ENCODE peak calls at places on chromosomes 4 and X, in nine cellular contexts. One of them, this sample, is unnamed.

GRCh38 chrX:110514498-110514897 is 155.8 kb downstream of the RTL9 start:
- DNase-seq in CD4-positive, alpha-beta T cell: no peak
- DNase-seq in mammary epithelial cell: no peak
- DNase-seq in K562: no peak
- DNase-seq in epithelial cell of proximal tubule: no peak
- DNase-seq in NCI-H1436: no peak
- DNase-seq in activated CD4-positive, CD25-positive, alpha-beta regulatory T cell treated with anti-CD3 and anti-CD28 coated beads, Interleukin-2, amount 50 U/mL, for 16 hours: no peak
- DNase-seq in keratinocyte: no peak
- DNase-seq in fibroblast of the conjunctiva: no peak
- DNase-seq in this sample: no peak

GRCh38 chr4:157977086-157977485 is 195.7 kb downstream of the GASK1B start:
- DNase-seq in CD4-positive, alpha-beta T cell: no peak
- DNase-seq in keratinocyte: no peak
- DNase-seq in activated CD4-positive, CD25-positive, alpha-beta regulatory T cell treated with anti-CD3 and anti-CD28 coated beads, Interleukin-2, amount 50 U/mL, for 16 hours: no peak
- DNase-seq in NCI-H1436: no peak
- DNase-seq in epithelial cell of proximal tubule: no peak
- DNase-seq in fibroblast of the conjunctiva: no peak
- DNase-seq in mammary epithelial cell: no peak
- DNase-seq in K562: no peak
- DNase-seq in this sample: no peak

GRCh38 chr4:72887152-72887551 is 182.4 kb downstream of the COX18 start:
- DNase-seq in K562: no peak
- DNase-seq in fibroblast of the conjunctiva: no peak
- DNase-seq in NCI-H1436: no peak
- DNase-seq in mammary epithelial cell: no peak
- DNase-seq in keratinocyte: no peak
- DNase-seq in activated CD4-positive, CD25-positive, alpha-beta regulatory T cell treated with anti-CD3 and anti-CD28 coated beads, Interleukin-2, amount 50 U/mL, for 16 hours: no peak
- DNase-seq in CD4-positive, alpha-beta T cell: no peak
- DNase-seq in epithelial cell of proximal tubule: no peak
- DNase-seq in this sample: no peak

GRCh38 chrX:17459008-17459407 is 84.0 kb downstream of the NHS start:
- DNase-seq in K562: no peak
- DNase-seq in CD4-positive, alpha-beta T cell: no peak
- DNase-seq in epithelial cell of proximal tubule: no peak
- DNase-seq in NCI-H1436: peak
- DNase-seq in mammary epithelial cell: peak
- DNase-seq in keratinocyte: peak
- DNase-seq in fibroblast of the conjunctiva: peak
- DNase-seq in activated CD4-positive, CD25-positive, alpha-beta regulatory T cell treated with anti-CD3 and anti-CD28 coated beads, Interleukin-2, amount 50 U/mL, for 16 hours: no peak
- DNase-seq in this sample: peak

GRCh38 chr4:112946127-112946526 is 103.3 kb upstream of the ANK2 start:
- DNase-seq in NCI-H1436: no peak
- DNase-seq in mammary epithelial cell: no peak
- DNase-seq in K562: no peak
- DNase-seq in fibroblast of the conjunctiva: no peak
- DNase-seq in epithelial cell of proximal tubule: no peak
- DNase-seq in keratinocyte: no peak
- DNase-seq in activated CD4-positive, CD25-positive, alpha-beta regulatory T cell treated with anti-CD3 and anti-CD28 coated beads, Interleukin-2, amount 50 U/mL, for 16 hours: no peak
- DNase-seq in CD4-positive, alpha-beta T cell: no peak
- DNase-seq in this sample: no peak

GRCh38 chr4:11228575-11228974 is 200.1 kb downstream of the HS3ST1 start:
- DNase-seq in fibroblast of the conjunctiva: no peak
- DNase-seq in NCI-H1436: no peak
- DNase-seq in activated CD4-positive, CD25-positive, alpha-beta regulatory T cell treated with anti-CD3 and anti-CD28 coated beads, Interleukin-2, amount 50 U/mL, for 16 hours: no peak
- DNase-seq in keratinocyte: no peak
- DNase-seq in K562: no peak
- DNase-seq in epithelial cell of proximal tubule: no peak
- DNase-seq in CD4-positive, alpha-beta T cell: no peak
- DNase-seq in mammary epithelial cell: peak
- DNase-seq in this sample: no peak

GRCh38 chrX:68490644-68491043 is 8.2 kb upstream of the YIPF6 start:
- DNase-seq in CD4-positive, alpha-beta T cell: no peak
- DNase-seq in fibroblast of the conjunctiva: no peak
- DNase-seq in K562: peak
- DNase-seq in mammary epithelial cell: peak
- DNase-seq in epithelial cell of proximal tubule: no peak
- DNase-seq in activated CD4-positive, CD25-positive, alpha-beta regulatory T cell treated with anti-CD3 and anti-CD28 coated beads, Interleukin-2, amount 50 U/mL, for 16 hours: no peak
- DNase-seq in keratinocyte: no peak
- DNase-seq in NCI-H1436: no peak
- DNase-seq in this sample: no peak

GRCh38 chr4:12084690-12085089 is 656.0 kb upstream of the HS3ST1 start:
- DNase-seq in CD4-positive, alpha-beta T cell: no peak
- DNase-seq in activated CD4-positive, CD25-positive, alpha-beta regulatory T cell treated with anti-CD3 and anti-CD28 coated beads, Interleukin-2, amount 50 U/mL, for 16 hours: no peak
- DNase-seq in mammary epithelial cell: peak
- DNase-seq in NCI-H1436: no peak
- DNase-seq in epithelial cell of proximal tubule: no peak
- DNase-seq in keratinocyte: no peak
- DNase-seq in fibroblast of the conjunctiva: no peak
- DNase-seq in K562: no peak
- DNase-seq in this sample: no peak

GRCh38 chr4:19993222-19993621 is 258.5 kb upstream of the SLIT2 start:
- DNase-seq in keratinocyte: no peak
- DNase-seq in fibroblast of the conjunctiva: peak
- DNase-seq in K562: no peak
- DNase-seq in CD4-positive, alpha-beta T cell: no peak
- DNase-seq in activated CD4-positive, CD25-positive, alpha-beta regulatory T cell treated with anti-CD3 and anti-CD28 coated beads, Interleukin-2, amount 50 U/mL, for 16 hours: no peak
- DNase-seq in epithelial cell of proximal tubule: no peak
- DNase-seq in NCI-H1436: no peak
- DNase-seq in mammary epithelial cell: no peak
- DNase-seq in this sample: no peak

GRCh38 chrX:68396953-68397352 is 36.3 kb downstream of the OPHN1 start:
- DNase-seq in NCI-H1436: no peak
- DNase-seq in K562: no peak
- DNase-seq in fibroblast of the conjunctiva: no peak
- DNase-seq in mammary epithelial cell: no peak
- DNase-seq in epithelial cell of proximal tubule: no peak
- DNase-seq in activated CD4-positive, CD25-positive, alpha-beta regulatory T cell treated with anti-CD3 and anti-CD28 coated beads, Interleukin-2, amount 50 U/mL, for 16 hours: no peak
- DNase-seq in keratinocyte: no peak
- DNase-seq in CD4-positive, alpha-beta T cell: no peak
- DNase-seq in this sample: no peak

GRCh38 chr4:83889802-83890201 is 353.9 kb downstream of the GPAT3 start:
- DNase-seq in K562: no peak
- DNase-seq in CD4-positive, alpha-beta T cell: no peak
- DNase-seq in activated CD4-positive, CD25-positive, alpha-beta regulatory T cell treated with anti-CD3 and anti-CD28 coated beads, Interleukin-2, amount 50 U/mL, for 16 hours: no peak
- DNase-seq in mammary epithelial cell: peak
- DNase-seq in epithelial cell of proximal tubule: peak
- DNase-seq in fibroblast of the conjunctiva: no peak
- DNase-seq in keratinocyte: no peak
- DNase-seq in NCI-H1436: no peak
- DNase-seq in this sample: no peak

GRCh38 chr4:186096681-186097080 is 7.8 kb upstream of the FAM149A start:
- DNase-seq in keratinocyte: no peak
- DNase-seq in mammary epithelial cell: no peak
- DNase-seq in fibroblast of the conjunctiva: no peak
- DNase-seq in epithelial cell of proximal tubule: no peak
- DNase-seq in K562: no peak
- DNase-seq in activated CD4-positive, CD25-positive, alpha-beta regulatory T cell treated with anti-CD3 and anti-CD28 coated beads, Interleukin-2, amount 50 U/mL, for 16 hours: no peak
- DNase-seq in NCI-H1436: no peak
- DNase-seq in CD4-positive, alpha-beta T cell: no peak
- DNase-seq in this sample: no peak

GRCh38 chr4:89837385-89837995 is 529 bp upstream of the SNCA start:
- DNase-seq in CD4-positive, alpha-beta T cell: no peak
- DNase-seq in fibroblast of the conjunctiva: no peak
- DNase-seq in epithelial cell of proximal tubule: no peak
- DNase-seq in K562: peak
- DNase-seq in keratinocyte: peak
- DNase-seq in activated CD4-positive, CD25-positive, alpha-beta regulatory T cell treated with anti-CD3 and anti-CD28 coated beads, Interleukin-2, amount 50 U/mL, for 16 hours: no peak
- DNase-seq in NCI-H1436: peak
- DNase-seq in mammary epithelial cell: peak
- DNase-seq in this sample: peak

GRCh38 chr4:155787113-155787710 is 28.4 kb downstream of the GUCY1B1 start:
- DNase-seq in fibroblast of the conjunctiva: peak
- DNase-seq in activated CD4-positive, CD25-positive, alpha-beta regulatory T cell treated with anti-CD3 and anti-CD28 coated beads, Interleukin-2, amount 50 U/mL, for 16 hours: no peak
- DNase-seq in K562: peak
- DNase-seq in epithelial cell of proximal tubule: peak
- DNase-seq in mammary epithelial cell: peak
- DNase-seq in NCI-H1436: no peak
- DNase-seq in CD4-positive, alpha-beta T cell: no peak
- DNase-seq in keratinocyte: no peak
- DNase-seq in this sample: no peak

This sample was measured in cerebellum.